ENCODE peak calls at places on chromosomes 1 and 21, in seven cellular contexts. I is HFF-Myc, M is pulmonary artery endothelial cell, E is left cardiac atrium, U is EH, F is fibroblast of pulmonary artery, H is NCI-H460. R is an unnamed sample.

GRCh38 chr1:53949023-53949611 is 3.0 kb downstream of the LRRC42 start:
- DNase-seq in U (peak), M (no peak), F (peak), H (peak), I (no peak), E (no peak), R (peak)

GRCh38 chr21:45045481-45045880 is 28.9 kb upstream of the ADARB1 start:
- DNase-seq in M (no peak), U (peak), F (peak), I (no peak), E (no peak), H (no peak), R (no peak)

GRCh38 chr1:170805957-170806662 is 129.2 kb upstream of the MROH9 start:
- DNase-seq in I (no peak), H (no peak), E (peak), M (no peak), U (peak), F (peak), R (no peak)

GRCh38 chr1:101520302-101520701 is 283.5 kb downstream of the S1PR1 start:
- DNase-seq in M (peak), H (peak), I (peak), F (peak), U (peak), E (peak), R (peak)

GRCh38 chr1:109261006-109261405 is 11.7 kb downstream of the CELSR2 start:
- DNase-seq in U (no peak), M (no peak), E (no peak), H (no peak), I (no peak), F (no peak), R (no peak)

GRCh38 chr1:966135-966602 is at the start of gene PLEKHN1:
- DNase-seq in I (no peak), H (no peak), U (peak), M (no peak), E (peak), F (no peak), R (peak)

GRCh38 chr1:44684525-44684924 is 10.0 kb downstream of the ARMH1 start:
- DNase-seq in H (no peak), I (no peak), E (no peak), F (no peak), M (no peak), U (no peak), R (no peak)

GRCh38 chr1:77048615-77049005 is 170.6 kb downstream of the PIGK start:
- DNase-seq in I (no peak), F (no peak), H (no peak), M (no peak), E (no peak), U (no peak), R (no peak)

GRCh38 chr1:112515311-112516009 is 6.7 kb downstream of the WNT2B start:
- DNase-seq in M (peak), H (no peak), U (peak), F (peak), I (no peak), E (no peak), R (peak)

GRCh38 chr1:215878128-215878527 is 311.0 kb downstream of the KCTD3 start:
- DNase-seq in H (no peak), F (peak), I (no peak), E (no peak), M (no peak), U (no peak), R (no peak)

GRCh38 chr1:62318756-62319544 is at the start of gene KANK4:
- DNase-seq in U (no peak), E (no peak), I (no peak), M (no peak), F (no peak), H (no peak), R (no peak)

GRCh38 chr1:115815694-115816093 is 25.2 kb downstream of the NHLH2 start:
- DNase-seq in H (no peak), M (no peak), U (no peak), E (no peak), F (no peak), I (no peak), R (no peak)

GRCh38 chr1:26697978-26698849 is 2.4 kb downstream of the ARID1A start:
- DNase-seq in I (peak), M (peak), F (peak), U (peak), H (peak), E (peak), R (peak)

GRCh38 chr1:152735648-152736047 is 22.2 kb upstream of the KPRP start:
- DNase-seq in F (no peak), H (no peak), E (no peak), I (no peak), M (no peak), U (no peak), R (peak)

GRCh38 chr1:112508242-112509004 is at the start of gene WNT2B:
- DNase-seq in I (no peak), H (no peak), F (no peak), U (peak), E (peak), M (no peak), R (no peak)

GRCh38 chr1:9009438-9010366 is 16.5 kb downstream of the SLC2A7 start:
- DNase-seq in E (peak), I (no peak), U (peak), M (no peak), H (no peak), F (peak), R (peak)

GRCh38 chr1:59072017-59072947 is 224.6 kb upstream of the FGGY start:
- DNase-seq in E (no peak), M (peak), H (no peak), U (peak), F (no peak), I (no peak), R (no peak)

GRCh38 chr1:196659471-196659870 is 7.6 kb downstream of the CFH start:
- DNase-seq in E (no peak), U (no peak), M (no peak), F (no peak), H (no peak), I (no peak), R (no peak)

GRCh38 chr1:29824478-29825273 is 588.4 kb downstream of the PTPRU start:
- DNase-seq in I (no peak), M (no peak), U (no peak), H (no peak), E (no peak), F (no peak), R (no peak)

GRCh38 chr1:20507248-20507563 is 745 bp downstream of the MUL1 start:
- DNase-seq in M (no peak), H (no peak), U (no peak), I (no peak), F (no peak), E (no peak), R (no peak)

GRCh38 chr1:152917794-152918193 is 9.4 kb downstream of the IVL start:
- DNase-seq in E (no peak), F (no peak), H (peak), M (no peak), I (no peak), U (peak), R (peak)

GRCh38 chr21:45256912-45257672 is 30.6 kb downstream of the POFUT2 start:
- DNase-seq in H (no peak), F (no peak), E (no peak), U (peak), M (no peak), I (no peak), R (no peak)

GRCh38 chr1:85128296-85128695 is 72.5 kb downstream of the SYDE2 start:
- DNase-seq in I (no peak), F (no peak), U (peak), H (no peak), E (no peak), M (no peak), R (no peak)

GRCh38 chr1:168148916-168149315 is 12.2 kb upstream of the GPR161 start:
- DNase-seq in U (no peak), E (no peak), M (no peak), I (no peak), F (no peak), H (no peak), R (no peak)

GRCh38 chr21:42081931-42082381 is 10.8 kb downstream of the UMODL1 start:
- DNase-seq in I (no peak), U (no peak), F (no peak), E (no peak), H (no peak), M (no peak), R (no peak)

GRCh38 chr1:160022330-160023310 is 9.2 kb downstream of the PIGM start:
- DNase-seq in I (no peak), M (no peak), H (no peak), E (no peak), F (no peak), U (peak), R (peak)

GRCh38 chr21:27424601-27425000 is 457.7 kb upstream of the ADAMTS5 start:
- DNase-seq in M (no peak), I (no peak), F (peak), H (no peak), U (peak), E (no peak), R (no peak)

GRCh38 chr1:153795934-153796785 is 21.0 kb downstream of the SLC27A3 start:
- DNase-seq in I (no peak), F (no peak), U (no peak), E (no peak), M (no peak), H (no peak), R (no peak)

GRCh38 chr1:154329551-154330131 is 4.3 kb downstream of the ATP8B2 start:
- DNase-seq in I (no peak), H (no peak), E (no peak), F (no peak), U (no peak), M (no peak), R (no peak)

GRCh38 chr1:173042806-173043205 is 7.9 kb downstream of the TNFSF18 start:
- DNase-seq in U (no peak), E (no peak), F (peak), M (no peak), I (no peak), H (no peak), R (no peak)

GRCh38 chr1:70818391-70818790 is 229.2 kb downstream of the PTGER3 start:
- DNase-seq in U (peak), F (peak), H (no peak), I (no peak), M (no peak), E (no peak), R (no peak)

GRCh38 chr1:54407201-54407956 is 1.2 kb upstream of the SSBP3 start:
- DNase-seq in H (peak), U (peak), E (peak), I (peak), F (peak), M (peak), R (peak)

GRCh38 chr1:40477680-40478057 is 579 bp downstream of the ZFP69 start:
- DNase-seq in H (no peak), M (no peak), E (peak), I (no peak), U (peak), F (peak), R (no peak)

GRCh38 chr1:210237514-210237913 is 4.9 kb downstream of the SERTAD4 start:
- DNase-seq in M (no peak), U (no peak), I (no peak), F (peak), E (no peak), H (no peak), R (no peak)

GRCh38 chr1:171257207-171258052 is 9.1 kb downstream of the FMO1 start:
- DNase-seq in F (peak), U (peak), H (peak), E (peak), M (no peak), I (peak), R (no peak)

GRCh38 chr1:93109578-93109977 is 30.5 kb downstream of the MTF2 start:
- DNase-seq in M (no peak), I (no peak), U (no peak), F (no peak), H (no peak), E (no peak), R (no peak)

GRCh38 chr21:42397291-42398129 is 1.7 kb upstream of the TMPRSS3 start:
- DNase-seq in F (no peak), E (no peak), M (no peak), U (no peak), H (no peak), I (no peak), R (no peak)

GRCh38 chr1:118563969-118564951 is 379.2 kb upstream of the SPAG17 start:
- DNase-seq in F (no peak), U (peak), H (no peak), M (no peak), E (no peak), I (no peak), R (peak)